ENCODE peak calls at places on chromosomes 3 and 15, in six cellular contexts. I, Q, M, K, R and C are unnamed samples.

GRCh38 chr15:51708013-51708412 is 26.7 kb downstream of the SCG3 start:
- DNase-seq in I (peak), Q (no peak), M (no peak), K (no peak), R (no peak), C (no peak)

GRCh38 chr15:68403161-68403941 is 28.6 kb downstream of the ITGA11 start:
- DNase-seq in I (no peak), Q (no peak), M (no peak), K (no peak), R (no peak), C (no peak)

GRCh38 chr3:106759686-106760085 is 617.6 kb upstream of the CCDC54 start:
- DNase-seq in I (no peak), Q (no peak), M (no peak), K (no peak), R (no peak), C (no peak)

GRCh38 chr15:89814112-89814742 is 425 bp downstream of the ANPEP start:
- DNase-seq in I (no peak), Q (no peak), M (no peak), K (no peak), R (no peak), C (peak)

GRCh38 chr3:127680146-127680661 is 7.5 kb downstream of the ABTB1 start:
- DNase-seq in I (no peak), Q (peak), M (no peak), K (peak), R (no peak), C (no peak)

GRCh38 chr3:15858547-15859506 is 61.0 kb upstream of the ANKRD28 start:
- DNase-seq in I (peak), Q (peak), M (peak), K (peak), R (no peak), C (peak)

GRCh38 chr3:24680214-24680967 is 185.7 kb upstream of the THRB start:
- DNase-seq in I (peak), Q (peak), M (peak), K (peak), R (peak), C (no peak)

GRCh38 chr3:152325136-152325535 is 56.4 kb downstream of the MBNL1 start:
- DNase-seq in I (no peak), Q (no peak), M (no peak), K (no peak), R (no peak), C (no peak)

GRCh38 chr3:152595975-152596832 is 238.7 kb upstream of the P2RY1 start:
- DNase-seq in I (no peak), Q (no peak), M (peak), K (peak), R (no peak), C (peak)

GRCh38 chr15:97600190-97600589 is 360.3 kb upstream of the ARRDC4 start:
- DNase-seq in I (no peak), Q (no peak), M (no peak), K (no peak), R (no peak), C (no peak)

GRCh38 chr15:68348064-68348463 is 70.5 kb downstream of the FEM1B start:
- DNase-seq in I (no peak), Q (no peak), M (no peak), K (no peak), R (no peak), C (no peak)

GRCh38 chr15:69337133-69337532 is 38.4 kb downstream of the PAQR5 start:
- DNase-seq in I (no peak), Q (no peak), M (no peak), K (no peak), R (no peak), C (no peak)

GRCh38 chr15:71103102-71103676 is 12.1 kb upstream of the THSD4 start:
- DNase-seq in I (no peak), Q (no peak), M (no peak), K (no peak), R (no peak), C (no peak)

GRCh38 chr15:64749167-64749566 is 26.2 kb downstream of the RBPMS2 start:
- DNase-seq in I (no peak), Q (no peak), M (no peak), K (no peak), R (no peak), C (no peak)

GRCh38 chr3:12964713-12965612 is 108.3 kb downstream of the IQSEC1 start:
- DNase-seq in I (peak), Q (no peak), M (no peak), K (no peak), R (no peak), C (no peak)

GRCh38 chr15:44633603-44634002 is 29.9 kb downstream of the SPG11 start:
- DNase-seq in I (no peak), Q (no peak), M (no peak), K (no peak), R (no peak), C (no peak)

GRCh38 chr15:31372635-31373091 is 46.0 kb downstream of the KLF13 start:
- DNase-seq in I (no peak), Q (no peak), M (peak), K (peak), R (no peak), C (no peak)

GRCh38 chr3:123383101-123384053 is 65.5 kb downstream of the ADCY5 start:
- DNase-seq in I (no peak), Q (no peak), M (peak), K (peak), R (no peak), C (no peak)

GRCh38 chr3:180983136-180983535 is 6.4 kb downstream of the DNAJC19 start:
- DNase-seq in I (no peak), Q (no peak), M (no peak), K (no peak), R (no peak), C (no peak)

GRCh38 chr3:192850501-192850981 is 67.1 kb downstream of the MB21D2 start:
- DNase-seq in I (no peak), Q (no peak), M (no peak), K (no peak), R (no peak), C (no peak)

GRCh38 chr15:31398677-31399260 is 72.1 kb downstream of the KLF13 start:
- DNase-seq in I (peak), Q (no peak), M (no peak), K (peak), R (no peak), C (no peak)

GRCh38 chr3:58429657-58430056 is 4.0 kb downstream of the PDHB start:
- DNase-seq in I (no peak), Q (no peak), M (no peak), K (no peak), R (no peak), C (no peak)

GRCh38 chr15:74265046-74265639 is 29.0 kb downstream of the CCDC33 start:
- DNase-seq in I (no peak), Q (no peak), M (no peak), K (peak), R (no peak), C (no peak)

GRCh38 chr3:57029924-57030323 is 30.5 kb upstream of the SPATA12 start:
- DNase-seq in I (peak), Q (no peak), M (no peak), K (no peak), R (peak), C (no peak)

GRCh38 chr3:117282506-117282905 is 572.9 kb downstream of the TUSC7 start:
- DNase-seq in I (no peak), Q (no peak), M (no peak), K (no peak), R (no peak), C (no peak)

GRCh38 chr3:42979044-42979962 is at the start of gene GASK1A:
- DNase-seq in I (no peak), Q (peak), M (peak), K (peak), R (no peak), C (no peak)

GRCh38 chr3:12486916-12487315 is 2.6 kb downstream of the TSEN2 start:
- DNase-seq in I (no peak), Q (peak), M (no peak), K (no peak), R (no peak), C (peak)

GRCh38 chr3:72437666-72438065 is 410.6 kb downstream of the SHQ1 start:
- DNase-seq in I (no peak), Q (no peak), M (no peak), K (no peak), R (no peak), C (no peak)

GRCh38 chr3:13015286-13016082 is 57.7 kb downstream of the IQSEC1 start:
- DNase-seq in I (peak), Q (peak), M (no peak), K (no peak), R (no peak), C (no peak)

GRCh38 chr15:63312286-63312685 is 34.9 kb downstream of the APH1B start:
- DNase-seq in I (no peak), Q (no peak), M (no peak), K (no peak), R (no peak), C (no peak)

GRCh38 chr3:38646630-38647029 is 2.9 kb downstream of the SCN5A start:
- DNase-seq in I (no peak), Q (peak), M (no peak), K (no peak), R (no peak), C (no peak)